ENCODE peak calls at places on chromosome 19, in six cellular contexts. E, G, M, R, K and L are unnamed samples.

GRCh38 chr19:4390017-4390861 is 10.1 kb downstream of the SH3GL1 start:
- DNase-seq in E (peak), M (no peak), G (no peak), K (no peak), R (no peak), L (no peak)

GRCh38 chr19:39829702-39830275 is 4.2 kb downstream of the DYRK1B start:
- DNase-seq in M (no peak), E (no peak), K (no peak), G (no peak), R (no peak), L (no peak)

GRCh38 chr19:50762554-50762953 is 7.7 kb upstream of the GPR32 start:
- DNase-seq in K (no peak), E (no peak), G (no peak), M (no peak), R (no peak), L (no peak)

GRCh38 chr19:35330475-35330874 is 1.5 kb downstream of the CD22 start:
- DNase-seq in R (no peak), G (no peak), K (no peak), M (no peak), E (no peak), L (no peak)

GRCh38 chr19:41424335-41425173 is 2.6 kb downstream of the B3GNT8 start:
- DNase-seq in G (no peak), M (no peak), R (no peak), K (no peak), E (no peak), L (no peak)

GRCh38 chr19:16497042-16497441 is 848 bp downstream of the C19orf44 start:
- DNase-seq in G (no peak), E (peak), R (no peak), K (no peak), M (no peak), L (no peak)

GRCh38 chr19:3420244-3420755 is 53.9 kb downstream of the NFIC start:
- DNase-seq in G (no peak), K (no peak), R (no peak), M (no peak), E (no peak), L (no peak)

GRCh38 chr19:11012507-11012906 is 51.7 kb downstream of the SMARCA4 start:
- DNase-seq in R (no peak), G (no peak), M (no peak), K (no peak), E (no peak), L (no peak)

GRCh38 chr19:39788244-39788643 is 9.6 kb downstream of the LEUTX start:
- DNase-seq in R (no peak), M (no peak), K (no peak), E (no peak), G (no peak), L (no peak)

GRCh38 chr19:7862413-7862951 is 11.7 kb downstream of the PRR36 start:
- DNase-seq in K (peak), G (peak), M (no peak), R (peak), E (peak), L (peak)

GRCh38 chr19:49056101-49056901 is 1.2 kb downstream of the CGB7 start:
- DNase-seq in K (peak), R (peak), E (peak), M (no peak), G (peak), L (peak)

GRCh38 chr19:42277821-42278809 is 9.1 kb downstream of the CIC start:
- DNase-seq in G (no peak), R (no peak), M (no peak), E (no peak), K (no peak), L (no peak)

GRCh38 chr19:36245210-36246005 is 30.5 kb downstream of the ZNF146 start:
- DNase-seq in E (no peak), G (no peak), K (peak), R (peak), M (no peak), L (no peak)

GRCh38 chr19:54959840-54960239 is 6.3 kb upstream of the NLRP2 start:
- DNase-seq in R (no peak), E (no peak), M (no peak), K (no peak), G (peak), L (no peak)

GRCh38 chr19:8004723-8005513 is 523 bp downstream of the ELAVL1 start:
- DNase-seq in K (peak), G (peak), E (no peak), R (no peak), M (no peak), L (no peak)

GRCh38 chr19:35779033-35779432 is 3.7 kb downstream of the ARHGAP33 start:
- DNase-seq in G (no peak), E (no peak), K (no peak), R (no peak), M (no peak), L (no peak)

GRCh38 chr19:15444505-15445226 is 5.1 kb downstream of the WIZ start:
- DNase-seq in R (no peak), E (no peak), M (no peak), K (no peak), G (no peak), L (no peak)

GRCh38 chr19:827314-827709 is 325 bp upstream of the AZU1 start:
- DNase-seq in G (no peak), K (no peak), M (no peak), R (no peak), E (no peak), L (no peak)

GRCh38 chr19:827710-828321 is at the start of gene AZU1:
- DNase-seq in E (no peak), M (no peak), G (no peak), K (no peak), R (no peak), L (no peak)

GRCh38 chr19:825897-826640 is 1.6 kb upstream of the AZU1 start:
- DNase-seq in G (no peak), M (no peak), R (no peak), E (no peak), K (no peak), L (no peak)

GRCh38 chr19:831407-832369 is 4.1 kb downstream of the AZU1 start:
- DNase-seq in K (no peak), G (no peak), R (no peak), E (no peak), M (no peak), L (no peak)

DNA sequence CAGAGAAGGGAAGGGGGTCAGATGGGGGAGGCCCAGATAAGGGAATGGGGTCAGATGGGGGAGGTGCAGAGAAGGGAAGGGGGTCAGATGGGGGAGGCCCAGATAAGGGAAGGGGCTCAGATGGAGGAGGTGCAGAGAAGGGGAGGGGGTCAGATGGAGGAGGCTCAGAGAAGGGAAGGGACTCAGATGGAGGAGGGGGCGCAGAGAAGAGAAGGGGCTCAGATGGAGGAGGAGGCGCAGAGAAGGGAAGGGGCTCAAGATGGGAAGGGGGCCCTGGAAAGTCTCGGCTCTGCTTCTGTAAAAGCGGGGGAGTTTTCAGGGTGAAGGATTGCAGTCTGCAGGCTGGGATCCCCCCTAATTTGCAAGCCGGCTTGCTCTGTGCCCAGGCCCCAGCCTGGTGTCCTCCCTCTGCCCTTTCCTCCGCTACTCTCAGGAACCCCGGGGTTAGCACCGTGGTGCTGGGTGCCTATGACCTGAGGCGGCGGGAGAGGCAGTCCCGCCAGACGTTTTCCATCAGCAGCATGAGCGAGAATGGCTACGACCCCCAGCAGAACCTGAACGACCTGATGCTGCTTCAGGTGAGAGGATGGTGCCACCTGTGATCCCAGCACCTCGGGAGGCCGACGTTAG is 1.6 kb downstream of the AZU1 start:
- DNase-seq in E (no peak), R (no peak), G (no peak), M (no peak), K (no peak), L (no peak)
- TF ChIP-seq CTCF in E (no peak), R (no peak), G (no peak), M (no peak), K (no peak), L (no peak)

GRCh38 chr19:19319725-19320361 is 466 bp downstream of the SUGP1 start:
- DNase-seq in K (no peak), R (no peak), M (no peak), G (peak), E (no peak), L (no peak)

GRCh38 chr19:19324059-19324755 is 3.6 kb downstream of the MAU2 start:
- DNase-seq in R (no peak), K (no peak), G (no peak), E (no peak), M (no peak), L (no peak)

GRCh38 chr19:19316082-19316481 is 4.2 kb downstream of the SUGP1 start:
- DNase-seq in M (no peak), G (no peak), K (no peak), R (no peak), E (no peak), L (no peak)

GRCh38 chr19:19321143-19321577 is 531 bp downstream of the MAU2 start:
- DNase-seq in M (no peak), E (peak), R (peak), G (peak), K (no peak), L (no peak)

DNA sequence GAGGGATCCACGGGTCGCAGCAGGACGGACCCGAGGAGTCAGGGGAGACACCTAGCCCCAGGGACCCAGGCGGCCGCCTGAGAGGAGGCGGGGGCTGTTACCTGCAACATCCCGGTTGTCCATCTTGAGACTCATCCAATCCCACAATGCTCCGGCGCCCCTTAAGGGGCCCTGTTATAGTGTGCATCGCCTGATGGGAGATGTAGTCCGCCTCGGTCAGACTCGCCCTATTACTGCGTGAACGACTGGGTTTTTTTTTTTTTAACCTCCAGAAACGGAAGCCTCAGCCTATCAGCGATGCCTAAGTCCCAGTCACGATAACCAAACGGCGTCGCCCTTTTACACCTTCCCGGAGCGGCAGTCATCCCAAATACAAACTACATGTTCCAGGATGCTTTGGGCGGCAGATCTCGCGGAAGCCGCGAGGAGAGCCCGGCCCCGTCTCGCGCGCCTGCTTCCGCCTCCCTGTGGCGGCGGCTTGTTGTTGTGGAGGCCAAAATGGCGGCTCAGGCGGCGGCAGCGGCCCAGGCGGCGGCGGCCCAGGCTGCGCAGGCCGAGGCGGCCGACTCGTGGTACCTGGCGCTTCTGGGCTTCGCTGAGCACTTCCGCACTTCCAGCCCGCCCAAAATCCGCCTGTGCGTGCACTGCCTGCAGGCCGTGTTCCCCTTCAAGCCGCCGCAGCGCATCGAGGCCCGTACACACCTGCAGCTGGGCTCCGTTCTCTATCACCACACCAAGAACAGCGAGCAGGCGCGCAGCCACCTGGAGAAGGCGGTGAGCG is at the start of the genes MAU2 and SUGP1:
- DNase-seq in R (peak), M (peak), E (peak), G (peak), K (peak), L (peak)
- TF ChIP-seq CTCF in R (no peak), M (peak), E (peak), G (no peak), K (no peak), L (peak)

GRCh38 chr19:876089-876488 is 16.6 kb downstream of the CFD start:
- DNase-seq in K (no peak), E (no peak), G (no peak), M (no peak), R (no peak), L (no peak)
- TF ChIP-seq CTCF in K (no peak), E (no peak), G (no peak), M (no peak), R (no peak), L (no peak)

DNA sequence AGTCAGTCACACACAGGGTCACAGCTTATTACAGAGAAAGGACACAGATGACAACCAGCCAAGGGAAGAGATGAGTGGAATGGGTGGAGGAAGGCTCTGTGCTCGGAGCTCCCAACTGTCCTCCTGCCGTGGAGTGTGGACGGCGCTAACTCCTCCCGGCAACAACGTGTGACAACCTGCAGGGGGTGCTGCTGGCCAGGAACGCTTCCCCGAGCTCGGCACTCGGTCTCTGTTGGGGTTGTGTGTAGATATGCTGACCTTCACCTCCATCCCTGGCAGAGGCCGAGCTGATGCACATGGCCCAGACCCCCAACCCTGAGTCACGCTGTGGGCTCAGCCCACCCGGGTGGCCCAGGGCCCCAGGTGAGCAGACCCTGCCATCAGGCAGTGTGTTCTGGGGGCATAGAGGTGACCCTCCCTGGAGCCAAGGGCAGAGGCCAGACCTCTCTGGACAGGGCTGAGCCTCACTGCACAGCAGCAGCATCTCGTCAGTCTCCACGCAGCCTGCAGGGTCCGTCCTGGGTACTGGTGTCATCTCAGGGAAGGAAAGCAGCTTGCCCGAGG is 14.1 kb downstream of the ZNF444 start:
- DNase-seq in E (no peak), M (no peak), R (peak), K (peak), G (no peak), L (no peak)
- TF ChIP-seq CTCF in E (peak), M (peak), R (peak), K (no peak), G (peak), L (peak)

DNA sequence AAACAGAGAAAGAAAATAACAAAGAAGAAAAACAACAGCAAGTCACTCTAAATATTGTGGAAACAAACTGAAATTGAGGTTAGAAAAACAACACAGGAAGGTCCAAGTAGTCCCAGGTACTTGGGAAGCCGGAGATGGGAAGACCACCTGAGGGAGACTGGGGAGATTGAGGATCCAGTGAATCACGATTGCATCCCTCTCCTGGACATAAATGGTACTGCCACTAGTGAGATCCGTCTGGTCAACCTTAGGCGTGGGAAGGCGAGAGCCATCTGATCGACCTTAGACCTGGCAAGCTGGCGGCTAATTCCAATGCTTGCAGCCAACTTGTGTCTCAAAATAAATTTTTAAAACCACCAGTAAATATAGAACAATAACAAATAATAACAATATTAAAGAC is 81.9 kb downstream of the ZNF726 start:
- DNase-seq in K (no peak), M (no peak), E (no peak), R (peak), G (no peak), L (no peak)
- TF ChIP-seq CTCF in K (peak), M (peak), E (peak), R (peak), G (peak), L (peak)

GRCh38 chr19:23823952-23824389 is 65.3 kb upstream of the ZNF681 start:
- DNase-seq in M (no peak), K (peak), R (no peak), E (no peak), G (peak), L (no peak)
- TF ChIP-seq CTCF in M (peak), K (peak), R (peak), E (no peak), G (peak), L (peak)

GRCh38 chr19:46978470-46978869 is 41.2 kb upstream of the NPAS1 start:
- DNase-seq in G (no peak), R (no peak), M (no peak), E (no peak), K (no peak), L (no peak)
- TF ChIP-seq CTCF in G (no peak), R (no peak), M (no peak), E (no peak), K (no peak), L (no peak)

GRCh38 chr19:44657211-44657921 is 13.7 kb downstream of the PVR start:
- DNase-seq in E (peak), R (peak), M (no peak), K (peak), G (peak), L (peak)
- TF ChIP-seq CTCF in E (peak), R (peak), M (peak), K (peak), G (peak), L (peak)